ENCODE peak calls at places on chromosomes 6 and 20, in eight cellular contexts. C is hepatocyte, I is adipocyte, B is uterus, E is HepG2, A is heart right ventricle, W is mucosa of descending colon, F is heart left ventricle. Q is an unnamed sample. For H3K36me3, the result is how much of the 10 kb centered on the place peaks cover.

GRCh38 chr20:38083338-38084048 is 49.9 kb downstream of the RPRD1B start:
- DNase-seq in C (no peak), I (no peak), B (no peak), E (no peak), A (no peak), W (no peak), F (no peak), Q (no peak)

GRCh38 chr20:9884061-9884460 is 45.2 kb upstream of the PAK5 start:
- DNase-seq in C (peak), I (peak), B (no peak), E (no peak), A (no peak), W (no peak), F (no peak), Q (peak)

GRCh38 chr20:44829688-44830087 is 19.3 kb upstream of the RIMS4 start:
- DNase-seq in C (no peak), I (no peak), B (no peak), E (no peak), A (no peak), W (no peak), F (no peak), Q (no peak)

GRCh38 chr6:129623008-129623732 is 86.8 kb downstream of the ARHGAP18 start:
- DNase-seq in C (no peak), I (no peak), B (no peak), E (no peak), A (no peak), W (no peak), F (no peak), Q (peak)

GRCh38 chr6:56370127-56370540 is 122.8 kb upstream of the COL21A1 start:
- DNase-seq in C (peak), I (peak), B (peak), E (peak), A (peak), W (peak), F (peak), Q (peak)

GRCh38 chr6:157549468-157549745 is 168.4 kb downstream of the ZDHHC14 start:
- DNase-seq in C (no peak), I (no peak), B (no peak), E (no peak), A (no peak), W (no peak), F (no peak), Q (no peak)

GRCh38 chr6:31403283-31403989 is at the start of gene MICA:
- DNase-seq in C (peak), I (peak), B (peak), E (peak), A (peak), W (peak), F (peak), Q (peak)

GRCh38 chr20:62058941-62059340 is 6.7 kb downstream of the TAF4 start:
- DNase-seq in C (no peak), I (no peak), B (no peak), E (no peak), A (no peak), W (no peak), F (no peak), Q (no peak)

GRCh38 chr6:152176219-152176745 is 368.8 kb downstream of the ESR1 start:
- DNase-seq in C (no peak), I (no peak), B (no peak), E (no peak), A (no peak), W (no peak), F (no peak), Q (no peak)

GRCh38 chr20:54362283-54362682 is 113.1 kb upstream of the DOK5 start:
- DNase-seq in C (no peak), I (no peak), B (no peak), E (no peak), A (no peak), W (no peak), F (no peak), Q (no peak)

GRCh38 chr6:119043265-119043664 is 35.2 kb downstream of the FAM184A start:
- DNase-seq in C (no peak), I (no peak), B (no peak), E (no peak), A (no peak), W (no peak), F (no peak), Q (no peak)

GRCh38 chr20:16312998-16313397 is 260.2 kb downstream of the KIF16B start:
- DNase-seq in C (no peak), I (no peak), B (no peak), E (no peak), A (no peak), W (no peak), F (no peak), Q (no peak)

GRCh38 chr6:134918418-134918961 is 31.4 kb downstream of the ALDH8A1 start:
- DNase-seq in C (no peak), I (no peak), B (no peak), E (no peak), A (no peak), W (no peak), F (no peak), Q (no peak)

GRCh38 chr6:47714802-47715201 is 16.4 kb downstream of the ADGRF4 start:
- DNase-seq in C (no peak), I (no peak), B (no peak), E (no peak), A (no peak), W (no peak), F (no peak), Q (no peak)

GRCh38 chr20:59746155-59746554 is 141.8 kb downstream of the PHACTR3 start:
- DNase-seq in C (no peak), I (no peak), B (no peak), E (no peak), A (no peak), W (no peak), F (no peak), Q (no peak)

GRCh38 chr20:20393207-20393606 is 25.3 kb downstream of the INSM1 start:
- DNase-seq in C (no peak), I (peak), B (no peak), E (no peak), A (no peak), W (no peak), F (no peak), Q (no peak)

GRCh38 chr6:142551145-142551811 is 249.5 kb downstream of the ADGRG6 start:
- DNase-seq in C (no peak), I (peak), B (no peak), E (no peak), A (no peak), W (no peak), F (no peak), Q (peak)

GRCh38 chr6:157570752-157571151 is 189.8 kb downstream of the ZDHHC14 start:
- DNase-seq in C (no peak), I (no peak), B (no peak), E (peak), A (no peak), W (no peak), F (no peak), Q (no peak)

GRCh38 chr6:137013031-137013430 is 31.7 kb downstream of the IL20RA start:
- DNase-seq in C (no peak), I (no peak), B (no peak), E (no peak), A (no peak), W (no peak), F (no peak), Q (peak)

GRCh38 chr6:86942761-86943526 is 5.6 kb downstream of the HTR1E start:
- DNase-seq in C (no peak), I (no peak), B (no peak), E (no peak), A (no peak), W (no peak), F (no peak), Q (no peak)

DNA sequence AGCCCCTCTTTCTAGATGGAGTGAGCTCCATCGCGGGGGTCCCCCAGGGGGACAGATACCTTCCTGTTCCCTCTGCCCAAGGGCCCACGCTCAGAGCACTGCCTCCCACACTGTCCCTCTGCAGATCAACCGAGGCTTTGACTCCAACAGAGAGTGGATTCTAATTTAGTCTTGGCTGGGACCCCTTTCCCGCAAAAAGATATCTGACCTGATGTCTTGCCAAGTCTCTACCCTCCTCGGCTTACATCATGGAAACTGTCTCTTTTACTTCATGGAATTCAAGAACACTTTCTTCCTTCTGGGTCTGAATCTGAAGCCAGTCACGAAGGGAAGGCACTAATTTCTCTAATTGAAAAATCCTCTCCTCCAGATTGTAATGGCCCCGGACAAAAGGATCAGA is 278.0 kb downstream of the BMP7 start:
- DNase-seq in C (no peak), I (no peak), B (no peak), E (no peak), A (no peak), W (no peak), F (no peak), Q (no peak)
- H3K4me3 ChIP-seq in C (no peak), I (no peak), B (no peak), E (no peak), A (no peak), W (no peak), F (no peak), Q (no peak)

GRCh38 chr20:45947110-45947866 is 12.8 kb downstream of the PCIF1 start:
- DNase-seq in C (no peak), I (no peak), B (no peak), E (no peak), A (no peak), W (no peak), F (no peak), Q (no peak)

GRCh38 chr20:45944965-45945677 is 10.6 kb downstream of the PCIF1 start:
- DNase-seq in C (no peak), I (no peak), B (no peak), E (no peak), A (no peak), W (no peak), F (no peak), Q (no peak)

GRCh38 chr20:45944151-45944964 is 9.9 kb downstream of the PCIF1 start:
- DNase-seq in C (no peak), I (no peak), B (no peak), E (no peak), A (no peak), W (no peak), F (no peak), Q (peak)

GRCh38 chr20:45946149-45946970 is 11.9 kb downstream of the PCIF1 start:
- DNase-seq in C (peak), I (no peak), B (no peak), E (peak), A (no peak), W (no peak), F (no peak), Q (peak)

GRCh38 chr20:45945678-45946148 is 11.2 kb downstream of the PCIF1 start:
- DNase-seq in C (no peak), I (no peak), B (no peak), E (no peak), A (no peak), W (no peak), F (no peak), Q (no peak)
- H3K36me3 ChIP-seq in C (under half), I (half or more), B (under half), E (half or more), A (half or more), W (under half), F (half or more), Q (under half)

GRCh38 chr6:162856885-162857284 is 129.1 kb downstream of the PACRG start:
- DNase-seq in C (peak), I (peak), B (no peak), E (peak), A (peak), W (no peak), F (peak), Q (peak)
- H3K4me3 ChIP-seq in C (peak), I (peak), B (peak), E (no peak), A (peak), W (no peak), F (peak), Q (no peak)

DNA sequence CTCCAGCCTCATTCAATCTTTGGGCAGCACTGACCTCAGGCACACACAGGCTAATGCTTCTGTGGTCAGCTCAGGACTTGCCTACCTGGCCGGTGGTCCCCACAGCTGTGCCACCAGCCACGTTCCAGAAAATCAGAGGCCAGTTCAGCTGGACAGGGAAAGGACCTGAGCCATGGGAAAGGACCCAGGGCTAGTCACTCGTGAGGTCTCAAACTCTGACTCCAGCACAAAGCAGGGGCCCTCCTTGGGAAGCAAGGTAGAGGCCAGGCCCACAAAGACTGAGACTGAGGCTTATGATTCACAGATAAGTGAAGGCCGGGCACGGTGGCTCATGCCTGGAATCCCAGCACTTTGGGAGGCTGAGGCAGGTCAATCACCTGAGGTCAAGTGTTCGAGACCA is 22.4 kb upstream of the HELZ2 start:
- DNase-seq in C (no peak), I (no peak), B (no peak), E (no peak), A (no peak), W (no peak), F (no peak), Q (no peak)
- H3K36me3 ChIP-seq in C (under half), I (under half), B (under half), E (under half), A (half or more), W (under half), F (half or more), Q (under half)